ENCODE peak calls at places on chromosomes 2 and 18, in six cellular contexts. One of them, this sample, is unnamed.

GRCh38 chr2:8584174-8585066 is 97.4 kb upstream of the ID2 start:
- DNase-seq in fibroblast of the aortic adventitia: no peak
- DNase-seq in CD8-positive, alpha-beta T cell: peak
- DNase-seq in astrocyte of the spinal cord: no peak
- DNase-seq in fibroblast of pulmonary artery: no peak
- DNase-seq in Peyer's patch: peak
- DNase-seq in this sample: no peak

GRCh38 chr2:219058541-219059374 is 2.0 kb downstream of the IHH start:
- DNase-seq in CD8-positive, alpha-beta T cell: no peak
- DNase-seq in Peyer's patch: no peak
- DNase-seq in fibroblast of pulmonary artery: no peak
- DNase-seq in astrocyte of the spinal cord: no peak
- DNase-seq in fibroblast of the aortic adventitia: peak
- DNase-seq in this sample: no peak

GRCh38 chr2:217959723-217960122 is 43.1 kb downstream of the TNS1 start:
- DNase-seq in fibroblast of pulmonary artery: peak
- DNase-seq in Peyer's patch: no peak
- DNase-seq in CD8-positive, alpha-beta T cell: no peak
- DNase-seq in fibroblast of the aortic adventitia: no peak
- DNase-seq in astrocyte of the spinal cord: no peak
- DNase-seq in this sample: no peak

GRCh38 chr2:222819722-222820333 is 41.0 kb upstream of the ACSL3 start:
- DNase-seq in astrocyte of the spinal cord: peak
- DNase-seq in fibroblast of the aortic adventitia: peak
- DNase-seq in fibroblast of pulmonary artery: peak
- DNase-seq in Peyer's patch: no peak
- DNase-seq in CD8-positive, alpha-beta T cell: no peak
- DNase-seq in this sample: peak

GRCh38 chr2:86048888-86049287 is 56.8 kb downstream of the POLR1A start:
- DNase-seq in astrocyte of the spinal cord: no peak
- DNase-seq in fibroblast of pulmonary artery: no peak
- DNase-seq in fibroblast of the aortic adventitia: peak
- DNase-seq in Peyer's patch: no peak
- DNase-seq in CD8-positive, alpha-beta T cell: no peak
- DNase-seq in this sample: no peak

GRCh38 chr18:10798727-10799435 is 273.1 kb downstream of the NAPG start:
- DNase-seq in CD8-positive, alpha-beta T cell: no peak
- DNase-seq in astrocyte of the spinal cord: peak
- DNase-seq in Peyer's patch: no peak
- DNase-seq in fibroblast of the aortic adventitia: peak
- DNase-seq in fibroblast of pulmonary artery: peak
- DNase-seq in this sample: peak

GRCh38 chr2:143802871-143803650 is 673.8 kb downstream of the ARHGAP15 start:
- DNase-seq in CD8-positive, alpha-beta T cell: no peak
- DNase-seq in fibroblast of the aortic adventitia: no peak
- DNase-seq in Peyer's patch: no peak
- DNase-seq in fibroblast of pulmonary artery: no peak
- DNase-seq in astrocyte of the spinal cord: no peak
- DNase-seq in this sample: no peak

GRCh38 chr18:7281579-7281978 is 50.7 kb downstream of the LRRC30 start:
- DNase-seq in Peyer's patch: no peak
- DNase-seq in fibroblast of the aortic adventitia: no peak
- DNase-seq in CD8-positive, alpha-beta T cell: no peak
- DNase-seq in astrocyte of the spinal cord: no peak
- DNase-seq in fibroblast of pulmonary artery: no peak
- DNase-seq in this sample: no peak

GRCh38 chr2:73611867-73612266 is 30.4 kb downstream of the NAT8 start:
- DNase-seq in fibroblast of the aortic adventitia: no peak
- DNase-seq in astrocyte of the spinal cord: no peak
- DNase-seq in fibroblast of pulmonary artery: no peak
- DNase-seq in CD8-positive, alpha-beta T cell: no peak
- DNase-seq in Peyer's patch: no peak
- DNase-seq in this sample: no peak

GRCh38 chr2:24852431-24853020 is 59.3 kb downstream of the CENPO start:
- DNase-seq in fibroblast of the aortic adventitia: no peak
- DNase-seq in CD8-positive, alpha-beta T cell: no peak
- DNase-seq in Peyer's patch: no peak
- DNase-seq in fibroblast of pulmonary artery: no peak
- DNase-seq in astrocyte of the spinal cord: no peak
- DNase-seq in this sample: no peak

GRCh38 chr2:154449951-154450658 is 248.4 kb upstream of the KCNJ3 start:
- DNase-seq in fibroblast of pulmonary artery: no peak
- DNase-seq in astrocyte of the spinal cord: no peak
- DNase-seq in CD8-positive, alpha-beta T cell: no peak
- DNase-seq in fibroblast of the aortic adventitia: no peak
- DNase-seq in Peyer's patch: no peak
- DNase-seq in this sample: no peak

GRCh38 chr2:17479875-17480274 is 38.4 kb downstream of the RAD51AP2 start:
- DNase-seq in Peyer's patch: no peak
- DNase-seq in fibroblast of pulmonary artery: peak
- DNase-seq in CD8-positive, alpha-beta T cell: no peak
- DNase-seq in astrocyte of the spinal cord: peak
- DNase-seq in fibroblast of the aortic adventitia: peak
- DNase-seq in this sample: no peak

GRCh38 chr18:56238576-56238975 is 399.8 kb downstream of the TXNL1 start:
- DNase-seq in Peyer's patch: no peak
- DNase-seq in fibroblast of pulmonary artery: no peak
- DNase-seq in CD8-positive, alpha-beta T cell: no peak
- DNase-seq in fibroblast of the aortic adventitia: no peak
- DNase-seq in astrocyte of the spinal cord: no peak
- DNase-seq in this sample: no peak

GRCh38 chr2:237819231-237819630 is 20.7 kb downstream of the RBM44 start:
- DNase-seq in fibroblast of the aortic adventitia: peak
- DNase-seq in astrocyte of the spinal cord: no peak
- DNase-seq in fibroblast of pulmonary artery: peak
- DNase-seq in Peyer's patch: no peak
- DNase-seq in CD8-positive, alpha-beta T cell: no peak
- DNase-seq in this sample: no peak

GRCh38 chr18:3319399-3319798 is 57.5 kb downstream of the MYL12B start:
- DNase-seq in Peyer's patch: no peak
- DNase-seq in fibroblast of the aortic adventitia: no peak
- DNase-seq in fibroblast of pulmonary artery: peak
- DNase-seq in CD8-positive, alpha-beta T cell: no peak
- DNase-seq in astrocyte of the spinal cord: no peak
- DNase-seq in this sample: no peak

GRCh38 chr18:3313685-3314084 is 51.8 kb downstream of the MYL12B start:
- DNase-seq in fibroblast of pulmonary artery: no peak
- DNase-seq in fibroblast of the aortic adventitia: no peak
- DNase-seq in astrocyte of the spinal cord: no peak
- DNase-seq in Peyer's patch: no peak
- DNase-seq in CD8-positive, alpha-beta T cell: no peak
- DNase-seq in this sample: no peak
- TF ChIP-seq CTCF in fibroblast of pulmonary artery: no peak
- TF ChIP-seq CTCF in fibroblast of the aortic adventitia: no peak
- TF ChIP-seq CTCF in astrocyte of the spinal cord: no peak
- TF ChIP-seq CTCF in Peyer's patch: no peak
- TF ChIP-seq CTCF in CD8-positive, alpha-beta T cell: no peak
- TF ChIP-seq CTCF in this sample: no peak

GRCh38 chr2:199456383-199457146 is 1.2 kb downstream of the SATB2 start:
- DNase-seq in fibroblast of the aortic adventitia: peak
- DNase-seq in CD8-positive, alpha-beta T cell: no peak
- DNase-seq in fibroblast of pulmonary artery: no peak
- DNase-seq in Peyer's patch: no peak
- DNase-seq in astrocyte of the spinal cord: no peak
- DNase-seq in this sample: no peak
- H3K4me3 ChIP-seq in fibroblast of the aortic adventitia: peak
- H3K4me3 ChIP-seq in CD8-positive, alpha-beta T cell: no peak
- H3K4me3 ChIP-seq in fibroblast of pulmonary artery: peak
- H3K4me3 ChIP-seq in Peyer's patch: peak
- H3K4me3 ChIP-seq in astrocyte of the spinal cord: peak
- H3K4me3 ChIP-seq in this sample: peak

GRCh38 chr2:221258464-221258863 is 313.6 kb downstream of the EPHA4 start:
- DNase-seq in fibroblast of pulmonary artery: no peak
- DNase-seq in fibroblast of the aortic adventitia: no peak
- DNase-seq in CD8-positive, alpha-beta T cell: no peak
- DNase-seq in Peyer's patch: no peak
- DNase-seq in astrocyte of the spinal cord: no peak
- DNase-seq in this sample: no peak

GRCh38 chr2:221263572-221263971 is 308.5 kb downstream of the EPHA4 start:
- DNase-seq in fibroblast of the aortic adventitia: no peak
- DNase-seq in Peyer's patch: no peak
- DNase-seq in CD8-positive, alpha-beta T cell: no peak
- DNase-seq in fibroblast of pulmonary artery: no peak
- DNase-seq in astrocyte of the spinal cord: no peak
- DNase-seq in this sample: no peak

GRCh38 chr2:221262651-221263050 is 309.5 kb downstream of the EPHA4 start:
- DNase-seq in CD8-positive, alpha-beta T cell: no peak
- DNase-seq in Peyer's patch: no peak
- DNase-seq in fibroblast of pulmonary artery: no peak
- DNase-seq in fibroblast of the aortic adventitia: no peak
- DNase-seq in astrocyte of the spinal cord: no peak
- DNase-seq in this sample: no peak

GRCh38 chr2:221268631-221269030 is 303.5 kb downstream of the EPHA4 start:
- DNase-seq in Peyer's patch: no peak
- DNase-seq in fibroblast of pulmonary artery: no peak
- DNase-seq in CD8-positive, alpha-beta T cell: no peak
- DNase-seq in fibroblast of the aortic adventitia: no peak
- DNase-seq in astrocyte of the spinal cord: no peak
- DNase-seq in this sample: peak

DNA sequence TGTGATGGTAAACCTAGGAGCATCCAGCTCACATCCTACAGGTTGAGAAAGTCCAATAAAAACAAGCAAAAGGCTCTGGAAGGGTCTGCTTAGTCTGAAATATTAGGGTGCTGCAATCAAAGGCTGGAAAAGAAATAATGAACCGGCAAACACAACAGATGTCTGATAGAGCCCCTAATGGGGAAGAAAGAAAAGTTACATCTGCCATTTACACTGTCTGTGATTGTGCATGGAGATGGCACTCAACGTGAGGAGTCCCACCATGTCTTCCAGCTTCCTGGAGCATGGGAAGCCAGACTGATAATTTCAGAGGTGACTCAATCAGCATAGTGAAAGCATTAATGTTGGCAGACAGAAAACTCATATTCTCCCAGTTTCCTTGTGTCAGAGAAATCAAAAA is 307.8 kb downstream of the EPHA4 start:
- DNase-seq in CD8-positive, alpha-beta T cell: no peak
- DNase-seq in Peyer's patch: no peak
- DNase-seq in fibroblast of pulmonary artery: no peak
- DNase-seq in astrocyte of the spinal cord: no peak
- DNase-seq in fibroblast of the aortic adventitia: no peak
- DNase-seq in this sample: no peak
- TF ChIP-seq CTCF in CD8-positive, alpha-beta T cell: no peak
- TF ChIP-seq CTCF in Peyer's patch: no peak
- TF ChIP-seq CTCF in fibroblast of pulmonary artery: no peak
- TF ChIP-seq CTCF in astrocyte of the spinal cord: no peak
- TF ChIP-seq CTCF in fibroblast of the aortic adventitia: no peak
- TF ChIP-seq CTCF in this sample: no peak

DNA sequence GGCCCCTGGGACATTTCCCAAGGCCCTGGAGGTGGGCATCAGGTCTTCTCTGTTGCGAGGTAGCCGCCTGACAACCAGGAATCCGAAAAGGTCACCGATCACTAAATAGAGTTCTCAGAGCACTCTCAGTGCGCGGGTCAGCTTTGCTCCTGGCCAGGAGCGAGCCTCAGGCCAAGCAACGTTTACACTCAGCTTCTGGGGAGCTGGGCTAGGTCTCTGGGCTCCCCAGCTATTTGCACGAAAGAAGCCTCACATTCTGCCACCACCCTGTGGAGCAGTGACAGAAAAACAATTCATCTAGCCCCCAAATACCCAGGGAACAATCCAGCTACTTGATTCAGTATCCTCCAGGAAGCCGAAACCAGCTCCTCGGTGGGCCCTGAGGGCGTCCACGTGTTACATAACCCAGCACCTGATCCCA is 3.3 kb downstream of the SH3BP4 start:
- DNase-seq in fibroblast of the aortic adventitia: no peak
- DNase-seq in Peyer's patch: no peak
- DNase-seq in fibroblast of pulmonary artery: no peak
- DNase-seq in CD8-positive, alpha-beta T cell: no peak
- DNase-seq in astrocyte of the spinal cord: no peak
- DNase-seq in this sample: no peak
- H3K4me3 ChIP-seq in fibroblast of the aortic adventitia: peak
- H3K4me3 ChIP-seq in Peyer's patch: no peak
- H3K4me3 ChIP-seq in fibroblast of pulmonary artery: no peak
- H3K4me3 ChIP-seq in CD8-positive, alpha-beta T cell: no peak
- H3K4me3 ChIP-seq in astrocyte of the spinal cord: peak
- H3K4me3 ChIP-seq in this sample: peak

GRCh38 chr18:29596959-29597358 is 1420.0 kb upstream of the CDH2 start:
- DNase-seq in astrocyte of the spinal cord: no peak
- DNase-seq in Peyer's patch: no peak
- DNase-seq in CD8-positive, alpha-beta T cell: no peak
- DNase-seq in fibroblast of the aortic adventitia: no peak
- DNase-seq in fibroblast of pulmonary artery: no peak
- DNase-seq in this sample: no peak
- TF ChIP-seq CTCF in astrocyte of the spinal cord: no peak
- TF ChIP-seq CTCF in Peyer's patch: no peak
- TF ChIP-seq CTCF in CD8-positive, alpha-beta T cell: no peak
- TF ChIP-seq CTCF in fibroblast of the aortic adventitia: no peak
- TF ChIP-seq CTCF in fibroblast of pulmonary artery: no peak
- TF ChIP-seq CTCF in this sample: no peak

DNA sequence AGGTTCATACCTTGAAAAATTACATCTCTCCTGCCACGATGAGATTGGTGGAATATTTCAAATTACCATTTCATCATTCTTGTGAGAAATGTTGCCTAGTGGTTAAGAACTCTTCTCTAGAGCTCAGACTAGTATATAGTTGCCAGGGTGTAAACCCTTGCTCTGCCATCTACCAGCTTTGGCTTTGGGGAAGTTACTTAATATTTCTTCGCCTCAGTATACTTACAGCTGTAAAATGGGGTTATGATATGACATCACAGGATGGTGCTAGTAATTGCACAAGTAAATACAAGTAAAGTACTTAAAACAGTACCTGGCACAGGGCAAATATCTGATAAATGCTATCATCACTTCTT is 1.5 kb downstream of the SPOPL start:
- DNase-seq in CD8-positive, alpha-beta T cell: no peak
- DNase-seq in fibroblast of pulmonary artery: no peak
- DNase-seq in astrocyte of the spinal cord: no peak
- DNase-seq in Peyer's patch: no peak
- DNase-seq in fibroblast of the aortic adventitia: no peak
- DNase-seq in this sample: peak
- H3K4me3 ChIP-seq in CD8-positive, alpha-beta T cell: peak
- H3K4me3 ChIP-seq in fibroblast of pulmonary artery: peak
- H3K4me3 ChIP-seq in astrocyte of the spinal cord: peak
- H3K4me3 ChIP-seq in Peyer's patch: peak
- H3K4me3 ChIP-seq in fibroblast of the aortic adventitia: peak
- H3K4me3 ChIP-seq in this sample: peak

This sample was measured in AG10803.